ENCODE peak calls at places on chromosomes 16 and 17, in four cellular contexts. One of them, this sample, is unnamed.

GRCh38 chr17:62064029-62064790 is 868 bp downstream of the MED13 start:
- DNase-seq in transverse colon: no peak
- DNase-seq in stomach: no peak
- DNase-seq in H54: peak; percentile 42
- DNase-seq in this sample: peak; percentile 18

GRCh38 chr16:85750021-85750826 is 672 bp downstream of the C16orf74 start:
- DNase-seq in transverse colon: peak; percentile 66
- DNase-seq in stomach: peak; percentile 36
- DNase-seq in H54: no peak
- DNase-seq in this sample: peak; percentile 46

GRCh38 chr16:58638148-58639036 is 8.8 kb upstream of the CNOT1 start:
- DNase-seq in transverse colon: peak; percentile 35
- DNase-seq in stomach: peak; percentile 45
- DNase-seq in H54: peak; percentile 57
- DNase-seq in this sample: peak; percentile 91

GRCh38 chr16:4140652-4141051 is 24.4 kb upstream of the ADCY9 start:
- DNase-seq in transverse colon: no peak
- DNase-seq in stomach: no peak
- DNase-seq in H54: no peak
- DNase-seq in this sample: peak; percentile 63

GRCh38 chr16:30065943-30066881 is 652 bp downstream of the ALDOA start:
- DNase-seq in transverse colon: peak; percentile 21
- DNase-seq in stomach: no peak
- DNase-seq in H54: no peak
- DNase-seq in this sample: peak; percentile 70

GRCh38 chr16:85174871-85175723 is 62.8 kb upstream of the CIBAR2 start:
- DNase-seq in transverse colon: no peak
- DNase-seq in stomach: no peak
- DNase-seq in H54: no peak
- DNase-seq in this sample: peak; percentile 54

GRCh38 chr16:85348921-85349334 is 236.7 kb upstream of the CIBAR2 start:
- DNase-seq in transverse colon: no peak
- DNase-seq in stomach: no peak
- DNase-seq in H54: no peak
- DNase-seq in this sample: no peak

GRCh38 chr17:66682293-66682692 is 152.6 kb upstream of the CACNG5 start:
- DNase-seq in transverse colon: no peak
- DNase-seq in stomach: no peak
- DNase-seq in H54: no peak
- DNase-seq in this sample: no peak

GRCh38 chr16:51151951-51152663 is 1.0 kb upstream of the SALL1 start:
- DNase-seq in transverse colon: peak; percentile 33
- DNase-seq in stomach: peak; percentile 34
- DNase-seq in H54: peak; percentile 58
- DNase-seq in this sample: peak; percentile 80

GRCh38 chr17:9062399-9062902 is 41.1 kb downstream of the NTN1 start:
- DNase-seq in transverse colon: no peak
- DNase-seq in stomach: no peak
- DNase-seq in H54: no peak
- DNase-seq in this sample: no peak

GRCh38 chr17:15260376-15261062 is 4.6 kb downstream of the PMP22 start:
- DNase-seq in transverse colon: peak; percentile 85
- DNase-seq in stomach: peak; percentile 84
- DNase-seq in H54: peak; percentile 59
- DNase-seq in this sample: peak; percentile 88

GRCh38 chr16:58665200-58665599 is 19.4 kb downstream of the SLC38A7 start:
- DNase-seq in transverse colon: no peak
- DNase-seq in stomach: no peak
- DNase-seq in H54: no peak
- DNase-seq in this sample: no peak

GRCh38 chr17:45431531-45432404 is 902 bp downstream of the ARHGAP27 start:
- DNase-seq in transverse colon: peak; percentile 96
- DNase-seq in stomach: peak; percentile 85
- DNase-seq in H54: peak; percentile 100
- DNase-seq in this sample: peak; percentile 31

GRCh38 chr16:27947696-27948095 is 115.8 kb downstream of the GSG1L start:
- DNase-seq in transverse colon: no peak
- DNase-seq in stomach: no peak
- DNase-seq in H54: no peak
- DNase-seq in this sample: no peak

GRCh38 chr17:62740066-62740465 is 68.0 kb downstream of the MARCHF10 start:
- DNase-seq in transverse colon: no peak
- DNase-seq in stomach: no peak
- DNase-seq in H54: no peak
- DNase-seq in this sample: peak; percentile 42

GRCh38 chr16:50583211-50583610 is 35.0 kb downstream of the NKD1 start:
- DNase-seq in transverse colon: no peak
- DNase-seq in stomach: no peak
- DNase-seq in H54: no peak
- DNase-seq in this sample: no peak

GRCh38 chr16:31382485-31383161 is 10.5 kb upstream of the ITGAD start:
- DNase-seq in transverse colon: peak; percentile 68
- DNase-seq in stomach: peak; percentile 67
- DNase-seq in H54: peak; percentile 80
- DNase-seq in this sample: peak; percentile 40

GRCh38 chr17:7019839-7020519 is 2.9 kb upstream of the BCL6B start:
- DNase-seq in transverse colon: peak; percentile 68
- DNase-seq in stomach: peak; percentile 57
- DNase-seq in H54: peak; percentile 54
- DNase-seq in this sample: peak; percentile 23

GRCh38 chr16:71709231-71709781 is 15.2 kb downstream of the PHLPP2 start:
- DNase-seq in transverse colon: no peak
- DNase-seq in stomach: no peak
- DNase-seq in H54: no peak
- DNase-seq in this sample: peak; percentile 32

GRCh38 chr17:80926601-80927250 is 64.9 kb upstream of the CHMP6 start:
- DNase-seq in transverse colon: no peak
- DNase-seq in stomach: no peak
- DNase-seq in H54: no peak
- DNase-seq in this sample: no peak

GRCh38 chr16:27764869-27765675 is 215.1 kb downstream of the KATNIP start:
- DNase-seq in transverse colon: no peak
- DNase-seq in stomach: no peak
- DNase-seq in H54: no peak
- DNase-seq in this sample: no peak

GRCh38 chr17:64992325-64992802 is 64.2 kb downstream of the GNA13 start:
- DNase-seq in transverse colon: no peak
- DNase-seq in stomach: no peak
- DNase-seq in H54: peak; percentile 56
- DNase-seq in this sample: peak; percentile 52

GRCh38 chr16:684961-685696 is 995 bp upstream of the JMJD8 start:
- DNase-seq in transverse colon: no peak
- DNase-seq in stomach: no peak
- DNase-seq in H54: no peak
- DNase-seq in this sample: no peak

GRCh38 chr17:50710025-50710424 is 2.3 kb upstream of the ANKRD40 start:
- DNase-seq in transverse colon: no peak
- DNase-seq in stomach: no peak
- DNase-seq in H54: no peak
- DNase-seq in this sample: no peak

GRCh38 chr17:18967806-18968744 is 16.1 kb downstream of the SLC5A10 start:
- DNase-seq in transverse colon: no peak
- DNase-seq in stomach: peak; percentile 73
- DNase-seq in H54: no peak
- DNase-seq in this sample: no peak

GRCh38 chr17:32525116-32525515 is 38.3 kb downstream of the CDK5R1 start:
- DNase-seq in transverse colon: no peak
- DNase-seq in stomach: no peak
- DNase-seq in H54: no peak
- DNase-seq in this sample: peak; percentile 57

GRCh38 chr16:15672514-15673167 is 22.6 kb downstream of the NDE1 start:
- DNase-seq in transverse colon: peak; percentile 86
- DNase-seq in stomach: peak; percentile 70
- DNase-seq in H54: peak; percentile 87
- DNase-seq in this sample: peak; percentile 96

GRCh38 chr17:81578561-81579225 is 26.5 kb upstream of the FAAP100 start:
- DNase-seq in transverse colon: no peak
- DNase-seq in stomach: no peak
- DNase-seq in H54: no peak
- DNase-seq in this sample: no peak

GRCh38 chr16:15607700-15608396 is 35.1 kb downstream of the MARF1 start:
- DNase-seq in transverse colon: no peak
- DNase-seq in stomach: no peak
- DNase-seq in H54: no peak
- DNase-seq in this sample: peak; percentile 82

GRCh38 chr17:59769891-59770290 is 62.4 kb downstream of the VMP1 start:
- DNase-seq in transverse colon: no peak
- DNase-seq in stomach: no peak
- DNase-seq in H54: no peak
- DNase-seq in this sample: no peak

GRCh38 chr16:3999890-4000325 is 116.3 kb downstream of the ADCY9 start:
- DNase-seq in transverse colon: no peak
- DNase-seq in stomach: no peak
- DNase-seq in H54: no peak
- DNase-seq in this sample: peak; percentile 50

DNA sequence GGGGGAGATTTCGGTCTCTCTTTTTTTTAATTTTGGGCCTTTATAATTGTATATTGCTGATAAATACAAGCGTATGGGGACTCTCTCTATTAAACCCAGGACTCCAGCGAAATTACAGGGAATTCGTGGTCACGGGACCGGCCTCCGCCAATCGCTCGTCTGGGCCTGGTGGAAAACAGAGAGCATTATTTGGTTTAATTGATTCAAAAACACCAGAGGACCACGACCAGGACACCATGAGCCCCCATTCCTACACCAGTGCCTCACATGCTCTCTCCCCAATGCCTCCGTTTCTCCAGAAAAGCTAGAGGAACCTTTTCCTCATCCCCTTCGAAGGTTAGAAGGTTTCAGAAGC is at the start of gene HOXB2:
- DNase-seq in transverse colon: no peak
- DNase-seq in stomach: no peak
- DNase-seq in H54: no peak
- DNase-seq in this sample: peak; percentile 77
- TF ChIP-seq POLR2A in transverse colon: no peak
- TF ChIP-seq POLR2A in stomach: no peak
- TF ChIP-seq POLR2A in H54: no peak
- TF ChIP-seq POLR2A in this sample: no peak

GRCh38 chr16:68297908-68298307 is 12.8 kb downstream of the SLC7A6OS start:
- DNase-seq in transverse colon: no peak
- DNase-seq in stomach: no peak
- DNase-seq in H54: no peak
- DNase-seq in this sample: peak; percentile 11

GRCh38 chr16:68300736-68301459 is 9.8 kb downstream of the SLC7A6OS start:
- DNase-seq in transverse colon: no peak
- DNase-seq in stomach: no peak
- DNase-seq in H54: no peak
- DNase-seq in this sample: no peak

GRCh38 chr16:68298907-68299515 is 11.7 kb downstream of the SLC7A6OS start:
- DNase-seq in transverse colon: no peak
- DNase-seq in stomach: peak; percentile 38
- DNase-seq in H54: no peak
- DNase-seq in this sample: peak; percentile 77

GRCh38 chr16:68298312-68298711 is 12.4 kb downstream of the SLC7A6OS start:
- DNase-seq in transverse colon: no peak
- DNase-seq in stomach: no peak
- DNase-seq in H54: no peak
- DNase-seq in this sample: no peak

GRCh38 chr16:68299571-68300453 is 10.9 kb downstream of the SLC7A6OS start:
- DNase-seq in transverse colon: no peak
- DNase-seq in stomach: no peak
- DNase-seq in H54: no peak
- DNase-seq in this sample: no peak
- TF ChIP-seq POLR2A in transverse colon: no peak
- TF ChIP-seq POLR2A in stomach: no peak
- TF ChIP-seq POLR2A in H54: no peak
- TF ChIP-seq POLR2A in this sample: no peak

GRCh38 chr17:78316115-78316866 is 43.6 kb downstream of the SOCS3 start:
- DNase-seq in transverse colon: no peak
- DNase-seq in stomach: no peak
- DNase-seq in H54: no peak
- DNase-seq in this sample: no peak
- TF ChIP-seq POLR2A in transverse colon: peak; percentile 7
- TF ChIP-seq POLR2A in stomach: no peak
- TF ChIP-seq POLR2A in H54: no peak
- TF ChIP-seq POLR2A in this sample: no peak

GRCh38 chr17:75268931-75269330 is 2.1 kb downstream of the MIF4GD start:
- DNase-seq in transverse colon: no peak
- DNase-seq in stomach: no peak
- DNase-seq in H54: no peak
- DNase-seq in this sample: no peak
- TF ChIP-seq POLR2A in transverse colon: peak; percentile 25
- TF ChIP-seq POLR2A in stomach: no peak
- TF ChIP-seq POLR2A in H54: no peak
- TF ChIP-seq POLR2A in this sample: no peak

GRCh38 chr17:17882182-17882581 is 45.4 kb upstream of the SREBF1 start:
- DNase-seq in transverse colon: no peak
- DNase-seq in stomach: no peak
- DNase-seq in H54: no peak
- DNase-seq in this sample: no peak
- TF ChIP-seq POLR2A in transverse colon: no peak
- TF ChIP-seq POLR2A in stomach: no peak
- TF ChIP-seq POLR2A in H54: no peak
- TF ChIP-seq POLR2A in this sample: no peak